ENCODE peak calls at places on chromosomes 2 and 18, in five cellular contexts. One of them, this sample, is unnamed.

GRCh38 chr18:12652861-12653401 is 5.0 kb downstream of the SPIRE1 start:
- DNase-seq in spleen: no peak
- DNase-seq in T-cell: no peak
- DNase-seq in substantia nigra: no peak
- DNase-seq in transverse colon: no peak
- DNase-seq in this sample: no peak

GRCh38 chr2:181077128-181077709 is 96.8 kb downstream of the UBE2E3 start:
- DNase-seq in transverse colon: no peak
- DNase-seq in substantia nigra: no peak
- DNase-seq in spleen: no peak
- DNase-seq in T-cell: no peak
- DNase-seq in this sample: peak

GRCh38 chr18:55420665-55420964 is 167.4 kb downstream of the TCF4 start:
- DNase-seq in transverse colon: no peak
- DNase-seq in T-cell: no peak
- DNase-seq in spleen: no peak
- DNase-seq in substantia nigra: no peak
- DNase-seq in this sample: no peak

GRCh38 chr2:96685285-96685591 is 42.7 kb downstream of the FER1L5 start:
- DNase-seq in transverse colon: no peak
- DNase-seq in substantia nigra: no peak
- DNase-seq in T-cell: no peak
- DNase-seq in spleen: no peak
- DNase-seq in this sample: no peak

GRCh38 chr2:231991664-231992063 is 30.2 kb downstream of the DIS3L2 start:
- DNase-seq in substantia nigra: no peak
- DNase-seq in T-cell: no peak
- DNase-seq in transverse colon: no peak
- DNase-seq in spleen: no peak
- DNase-seq in this sample: no peak

GRCh38 chr2:2738276-2738675 is 407.2 kb upstream of the MYT1L start:
- DNase-seq in T-cell: no peak
- DNase-seq in transverse colon: no peak
- DNase-seq in substantia nigra: no peak
- DNase-seq in spleen: peak
- DNase-seq in this sample: no peak

GRCh38 chr18:53567935-53568574 is 656.4 kb downstream of the MBD2 start:
- DNase-seq in T-cell: no peak
- DNase-seq in spleen: no peak
- DNase-seq in transverse colon: no peak
- DNase-seq in substantia nigra: no peak
- DNase-seq in this sample: no peak

GRCh38 chr2:136383161-136383560 is 265.2 kb upstream of the CXCR4 start:
- DNase-seq in transverse colon: no peak
- DNase-seq in T-cell: no peak
- DNase-seq in spleen: no peak
- DNase-seq in substantia nigra: no peak
- DNase-seq in this sample: no peak

GRCh38 chr2:39094717-39095363 is 26.0 kb downstream of the SOS1 start:
- DNase-seq in T-cell: no peak
- DNase-seq in spleen: no peak
- DNase-seq in transverse colon: no peak
- DNase-seq in substantia nigra: no peak
- DNase-seq in this sample: peak

GRCh38 chr2:161943012-161943411 is 131.0 kb downstream of the DPP4 start:
- DNase-seq in substantia nigra: no peak
- DNase-seq in transverse colon: no peak
- DNase-seq in T-cell: no peak
- DNase-seq in spleen: no peak
- DNase-seq in this sample: no peak

GRCh38 chr2:168926621-168927386 is 25.7 kb downstream of the G6PC2 start:
- DNase-seq in T-cell: no peak
- DNase-seq in substantia nigra: no peak
- DNase-seq in spleen: no peak
- DNase-seq in transverse colon: no peak
- DNase-seq in this sample: no peak

This sample was measured in T-helper 1 cell.